ENCODE peak calls at places on chromosomes 13 and 19, in six cellular contexts. Q is SW 1271; E is T-helper 9 cell; D is neural crest cell; N is stimulated activated CD8-positive, alpha-beta memory T cell treated with anti-CD3 and anti-CD28 coated beads, Interleukin-2, amount 100 ng/mL, for 48 hours; I is naive thymus-derived CD8-positive, alpha-beta T cell. K is an unnamed sample.

GRCh38 chr19:49855676-49856573 is 5.0 kb downstream of the PTOV1 start:
- DNase-seq in Q (no peak), E (no peak), D (no peak), N (no peak), I (no peak), K (no peak)

GRCh38 chr19:50239916-50240585 is 36.6 kb downstream of the MYH14 start:
- DNase-seq in Q (no peak), E (no peak), D (no peak), N (no peak), I (no peak), K (no peak)

GRCh38 chr19:33402421-33403220 is 29.1 kb downstream of the CEBPG start:
- DNase-seq in Q (no peak), E (no peak), D (no peak), N (no peak), I (no peak), K (no peak)

GRCh38 chr19:7817801-7818200 is 12.2 kb upstream of the EVI5L start:
- DNase-seq in Q (no peak), E (no peak), D (no peak), N (no peak), I (no peak), K (no peak)

GRCh38 chr13:80399340-80400163 is 58.6 kb upstream of the SPRY2 start:
- DNase-seq in Q (no peak), E (no peak), D (no peak), N (no peak), I (no peak), K (peak; percentile 69)

GRCh38 chr19:45123440-45123850 is 30.5 kb downstream of the PPP1R37 start:
- DNase-seq in Q (no peak), E (no peak), D (no peak), N (no peak), I (no peak), K (peak; percentile 66)

GRCh38 chr13:99256709-99257108 is 1.5 kb downstream of the GPR18 start:
- DNase-seq in Q (no peak), E (no peak), D (no peak), N (no peak), I (no peak), K (no peak)

GRCh38 chr13:96636310-96636709 is 358.0 kb downstream of the OXGR1 start:
- DNase-seq in Q (no peak), E (no peak), D (no peak), N (no peak), I (no peak), K (no peak)

GRCh38 chr19:15456441-15456840 is 6.7 kb upstream of the WIZ start:
- DNase-seq in Q (no peak), E (no peak), D (no peak), N (no peak), I (no peak), K (no peak)

GRCh38 chr19:47573076-47574026 is at the start of gene ZNF541:
- DNase-seq in Q (no peak), E (peak; percentile 81), D (no peak), N (peak; percentile 56), I (peak; percentile 90), K (no peak)

GRCh38 chr13:87999791-88000190 is 328.6 kb downstream of the SLITRK5 start:
- DNase-seq in Q (no peak), E (no peak), D (no peak), N (no peak), I (no peak), K (no peak)

GRCh38 chr13:31827707-31828106 is 88.4 kb downstream of the RXFP2 start:
- DNase-seq in Q (no peak), E (no peak), D (no peak), N (no peak), I (no peak), K (no peak)

GRCh38 chr19:3792114-3792513 is 5.9 kb upstream of the MATK start:
- DNase-seq in Q (no peak), E (no peak), D (no peak), N (no peak), I (no peak), K (no peak)

GRCh38 chr19:33064117-33064777 is 441 bp downstream of the RHPN2 start:
- DNase-seq in Q (no peak), E (no peak), D (no peak), N (peak; percentile 23), I (no peak), K (no peak)

GRCh38 chr19:40191836-40192646 is 815 bp downstream of the MAP3K10 start:
- DNase-seq in Q (peak; percentile 4), E (no peak), D (peak; percentile 37), N (peak; percentile 13), I (peak; percentile 13), K (no peak)

GRCh38 chr13:88622362-88622973 is 951.3 kb downstream of the SLITRK5 start:
- DNase-seq in Q (no peak), E (no peak), D (no peak), N (no peak), I (peak; percentile 26), K (peak; percentile 83)

GRCh38 chr13:108895220-108895704 is 265.9 kb downstream of the MYO16 start:
- DNase-seq in Q (no peak), E (no peak), D (no peak), N (no peak), I (peak; percentile 15), K (peak; percentile 69)

GRCh38 chr19:51398096-51398704 is 7.8 kb upstream of the C19orf84 start:
- DNase-seq in Q (peak; percentile 14), E (no peak), D (no peak), N (no peak), I (peak; percentile 30), K (no peak)

GRCh38 chr13:52459668-52460067 is 4.4 kb downstream of the CKAP2 start:
- DNase-seq in Q (no peak), E (no peak), D (no peak), N (no peak), I (no peak), K (peak; percentile 61)

GRCh38 chr19:45677351-45678230 is 9.6 kb downstream of the GIPR start:
- DNase-seq in Q (no peak), E (peak; percentile 70), D (peak; percentile 53), N (peak; percentile 85), I (peak; percentile 83), K (peak; percentile 92)

GRCh38 chr19:18894254-18895037 is 1.5 kb downstream of the CERS1 start:
- DNase-seq in Q (no peak), E (no peak), D (peak; percentile 56), N (no peak), I (no peak), K (no peak)

GRCh38 chr13:39779337-39780270 is 124.1 kb downstream of the COG6 start:
- DNase-seq in Q (no peak), E (peak; percentile 18), D (no peak), N (no peak), I (peak; percentile 77), K (no peak)

GRCh38 chr13:35923347-35923746 is 207.8 kb downstream of the DCLK1 start:
- DNase-seq in Q (no peak), E (no peak), D (no peak), N (no peak), I (no peak), K (peak; percentile 14)

GRCh38 chr19:18932216-18932841 is 8.7 kb downstream of the HOMER3 start:
- DNase-seq in Q (no peak), E (peak; percentile 90), D (peak; percentile 84), N (peak; percentile 90), I (peak; percentile 71), K (no peak)

GRCh38 chr19:55253842-55254624 is 4.8 kb downstream of the PPP6R1 start:
- DNase-seq in Q (no peak), E (peak; percentile 47), D (no peak), N (peak; percentile 33), I (peak; percentile 86), K (no peak)

GRCh38 chr13:22561581-22561980 is 619.2 kb upstream of the SGCG start:
- DNase-seq in Q (no peak), E (no peak), D (no peak), N (no peak), I (no peak), K (no peak)

GRCh38 chr19:47284324-47284899 is 9.7 kb downstream of the INAFM1 start:
- DNase-seq in Q (no peak), E (peak; percentile 29), D (peak; percentile 79), N (no peak), I (peak; percentile 67), K (no peak)

GRCh38 chr13:31896427-31896826 is 135.1 kb upstream of the FRY start:
- DNase-seq in Q (no peak), E (no peak), D (no peak), N (no peak), I (no peak), K (no peak)

GRCh38 chr19:4733755-4734345 is 10.2 kb upstream of the DPP9 start:
- DNase-seq in Q (no peak), E (no peak), D (no peak), N (no peak), I (no peak), K (no peak)

GRCh38 chr13:80458546-80458945 is 117.6 kb upstream of the SPRY2 start:
- DNase-seq in Q (no peak), E (no peak), D (no peak), N (no peak), I (no peak), K (no peak)

GRCh38 chr19:7494416-7495098 is 5.7 kb upstream of the PEX11G start:
- DNase-seq in Q (no peak), E (no peak), D (peak; percentile 41), N (no peak), I (no peak), K (peak; percentile 61)

GRCh38 chr19:33177417-33177976 is 16.6 kb upstream of the LRP3 start:
- DNase-seq in Q (no peak), E (peak; percentile 69), D (peak; percentile 62), N (no peak), I (no peak), K (no peak)

K was measured in foreskin keratinocyte.